ENCODE peak calls at places on chromosomes 16 and 17, in five cellular contexts. T is psoas muscle, I is transverse colon, D is heart left ventricle, L is upper lobe of right lung. W is an unnamed sample. For H3K4me1, the result is how much of the 10 kb centered on the place peaks cover.

GRCh38 chr17:57665696-57666095 is 79.4 kb downstream of the CCDC182 start:
- DNase-seq in L (peak), I (no peak), T (no peak), D (no peak), W (no peak)

GRCh38 chr17:40872416-40872815 is 5.4 kb upstream of the KRT12 start:
- DNase-seq in I (no peak), T (no peak), L (no peak), D (no peak), W (no peak)

GRCh38 chr16:899678-900060 is 71.1 kb downstream of the LMF1 start:
- DNase-seq in L (no peak), T (peak), I (no peak), D (no peak), W (peak)

GRCh38 chr16:2782583-2783351 is 4.6 kb downstream of the PRSS33 start:
- DNase-seq in I (peak), L (peak), T (no peak), D (no peak), W (no peak)

GRCh38 chr17:36485027-36485426 is 1.5 kb upstream of the ZNHIT3 start:
- DNase-seq in T (no peak), D (no peak), L (no peak), I (no peak), W (no peak)

GRCh38 chr17:63675607-63676539 is 24.1 kb downstream of the LIMD2 start:
- DNase-seq in D (peak), L (peak), T (peak), I (peak), W (peak)

GRCh38 chr16:19872935-19873334 is 11.7 kb downstream of the GPRC5B start:
- DNase-seq in L (no peak), I (no peak), T (no peak), D (no peak), W (no peak)

GRCh38 chr17:80656590-80656989 is 112.0 kb downstream of the RPTOR start:
- DNase-seq in D (no peak), T (no peak), L (no peak), I (no peak), W (no peak)

GRCh38 chr16:78523212-78523995 is 423.9 kb downstream of the WWOX start:
- DNase-seq in D (no peak), I (no peak), T (no peak), L (no peak), W (no peak)

GRCh38 chr16:74936902-74937560 is 47.9 kb downstream of the WDR59 start:
- DNase-seq in I (no peak), D (no peak), L (no peak), T (no peak), W (no peak)

GRCh38 chr17:5879424-5879823 is 190.8 kb upstream of the WSCD1 start:
- DNase-seq in T (no peak), L (no peak), I (no peak), D (no peak), W (no peak)

GRCh38 chr17:81808778-81809555 is 5.0 kb downstream of the GCGR start:
- DNase-seq in T (no peak), L (no peak), D (no peak), I (no peak), W (no peak)

GRCh38 chr17:29720471-29720990 is 97.8 kb upstream of the CORO6 start:
- DNase-seq in L (no peak), D (no peak), T (no peak), I (no peak), W (no peak)

GRCh38 chr16:24834459-24835335 is 11.1 kb upstream of the SLC5A11 start:
- DNase-seq in D (no peak), L (no peak), I (peak), T (no peak), W (no peak)

GRCh38 chr16:12613131-12613991 is 190.3 kb downstream of the CPPED1 start:
- DNase-seq in I (peak), D (no peak), T (no peak), L (no peak), W (no peak)

GRCh38 chr17:14942511-14943185 is 322.5 kb downstream of the PMP22 start:
- DNase-seq in L (no peak), T (no peak), D (no peak), I (no peak), W (no peak)

GRCh38 chr17:45228985-45229517 is 7.4 kb downstream of the FMNL1 start:
- DNase-seq in I (peak), D (peak), T (peak), L (peak), W (peak)

GRCh38 chr16:65538945-65539344 is 417.1 kb upstream of the CDH11 start:
- DNase-seq in T (no peak), D (no peak), I (no peak), L (no peak), W (no peak)

GRCh38 chr16:51198349-51198748 is 47.3 kb upstream of the SALL1 start:
- DNase-seq in T (no peak), L (no peak), I (no peak), D (no peak), W (no peak)

DNA sequence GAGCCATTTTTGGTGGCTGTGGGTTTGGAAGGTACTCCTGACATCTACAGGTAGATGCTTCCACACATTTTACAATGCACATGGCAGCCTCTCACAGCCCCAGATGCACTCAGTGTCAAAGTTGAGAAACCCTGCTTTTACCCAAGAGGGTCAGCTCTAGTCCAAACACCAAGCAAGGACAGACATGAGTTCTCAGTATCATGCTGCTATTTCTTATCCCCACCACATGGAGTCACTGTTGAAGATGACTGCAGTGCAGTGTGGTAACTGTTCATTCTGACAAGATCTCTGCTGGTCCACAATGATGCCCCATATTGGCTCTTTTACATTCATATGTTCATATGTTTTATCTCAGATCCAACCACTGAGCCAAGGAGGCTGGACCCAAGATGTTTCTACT is 50.5 kb upstream of the SALL1 start:
- DNase-seq in T (no peak), L (no peak), D (no peak), I (no peak), W (no peak)
- H3K27ac ChIP-seq in T (no peak), L (no peak), D (no peak), I (no peak), W (no peak)

GRCh38 chr17:68021963-68022362 is 13.6 kb upstream of the KPNA2 start:
- DNase-seq in T (no peak), I (no peak), L (no peak), D (no peak), W (no peak)

GRCh38 chr17:68020451-68020779 is 15.1 kb upstream of the KPNA2 start:
- DNase-seq in D (no peak), I (no peak), T (no peak), L (no peak), W (no peak)

GRCh38 chr17:68016838-68017237 is 18.7 kb upstream of the KPNA2 start:
- DNase-seq in T (no peak), D (no peak), L (no peak), I (no peak), W (no peak)

GRCh38 chr17:68019336-68019674 is 16.2 kb upstream of the KPNA2 start:
- DNase-seq in L (no peak), D (no peak), T (no peak), I (no peak), W (no peak)

DNA sequence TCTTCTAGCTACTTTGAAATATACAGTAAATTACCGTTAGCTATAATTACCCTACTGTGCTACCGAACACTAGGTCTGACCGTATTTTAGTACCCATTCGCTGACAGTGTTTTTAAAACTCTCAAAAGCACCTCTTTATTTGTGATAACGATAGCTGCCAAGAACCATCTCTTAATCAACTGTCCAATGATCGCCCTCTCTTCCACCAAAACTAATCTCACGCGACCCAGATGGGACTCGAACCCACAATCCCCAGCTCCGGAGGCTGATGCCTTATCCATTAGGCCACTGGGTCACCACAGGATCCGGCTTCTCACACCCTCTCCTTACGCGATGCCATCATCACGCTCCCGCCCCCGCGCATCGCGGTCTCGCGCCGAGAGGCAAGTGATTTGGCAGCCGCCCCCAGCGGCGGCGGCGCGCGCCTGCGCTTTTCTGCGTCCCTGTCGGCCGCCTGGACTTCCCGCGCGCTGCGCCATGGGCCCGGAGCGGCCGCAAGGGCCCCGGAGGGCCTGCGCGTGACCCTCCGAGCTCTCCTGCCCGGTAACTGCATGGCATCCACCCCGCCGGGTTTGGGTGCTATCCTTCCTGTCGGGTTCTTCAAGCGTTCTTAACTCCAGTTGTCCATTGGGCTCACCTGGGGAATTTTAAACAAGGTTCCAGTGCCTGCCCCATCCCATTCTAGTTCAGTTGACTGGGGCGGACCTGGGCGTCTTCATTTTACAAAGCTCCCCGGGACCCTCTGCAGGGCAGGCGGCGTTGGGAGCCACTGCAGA is 15.7 kb upstream of the KPNA2 start:
- DNase-seq in D (peak), I (peak), T (peak), L (peak), W (peak)
- H3K4me1 ChIP-seq in D (under half), I (under half), T (under half), L (under half), W (under half)

GRCh38 chr16:81633147-81633619 is 145.9 kb upstream of the PLCG2 start:
- DNase-seq in D (no peak), I (no peak), T (no peak), L (no peak), W (no peak)
- TF ChIP-seq CTCF in D (no peak), I (no peak), T (no peak), L (peak), W (no peak)

GRCh38 chr16:4802659-4803287 is 340 bp upstream of the ROGDI start:
- DNase-seq in D (peak), T (peak), L (peak), I (peak), W (peak)

GRCh38 chr16:4803479-4804243 is 1.2 kb upstream of the ROGDI start:
- DNase-seq in L (no peak), T (no peak), I (no peak), D (no peak), W (no peak)

GRCh38 chr16:4801962-4802658 is at the start of gene ROGDI:
- DNase-seq in I (peak), T (peak), D (peak), L (peak), W (peak)

GRCh38 chr16:4805231-4805630 is 2.8 kb upstream of the ROGDI start:
- DNase-seq in T (no peak), L (no peak), I (no peak), D (peak), W (no peak)

DNA sequence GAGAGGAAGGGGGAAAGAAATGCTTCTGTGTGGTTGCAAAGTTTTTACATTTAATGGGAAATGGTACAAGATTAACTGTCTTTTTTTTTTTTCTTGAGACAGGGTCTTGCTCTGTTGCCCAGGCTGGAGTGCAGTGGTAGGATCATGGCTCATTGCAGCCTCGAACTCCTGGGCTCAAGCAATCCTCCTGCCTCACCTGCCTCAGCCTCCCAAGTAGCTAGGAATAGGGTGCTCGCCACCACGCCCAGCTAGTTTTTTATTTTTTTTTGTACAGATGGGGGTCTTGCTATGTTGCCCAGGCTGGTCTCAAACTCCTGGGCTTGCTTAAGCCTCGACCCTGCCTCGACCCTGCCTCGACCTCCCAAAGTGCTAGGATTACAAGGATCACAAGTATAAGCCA is 3.8 kb upstream of the ROGDI start:
- DNase-seq in T (no peak), L (no peak), D (no peak), I (no peak), W (no peak)
- H3K27ac ChIP-seq in T (no peak), L (no peak), D (no peak), I (no peak), W (no peak)

DNA sequence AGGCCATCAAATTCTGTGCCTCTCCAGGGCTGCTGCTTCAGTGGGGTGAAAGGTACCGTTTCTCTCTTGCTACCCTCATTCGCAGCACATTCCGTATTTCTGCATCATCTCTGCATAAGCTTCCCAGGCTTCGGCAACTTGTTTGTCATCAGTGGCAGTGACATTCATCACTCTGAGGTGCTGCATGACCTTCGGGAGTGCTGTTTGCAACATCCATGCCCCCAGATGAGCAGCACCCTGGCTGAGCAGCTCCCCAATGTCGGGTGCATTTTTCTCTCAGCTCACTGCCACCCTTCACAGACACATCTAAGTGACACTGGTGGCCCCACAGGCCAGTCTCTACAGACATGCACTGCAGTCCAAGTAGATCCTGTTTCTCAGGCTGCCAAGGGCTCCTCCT is 3.8 kb downstream of the CREBBP start:
- DNase-seq in T (no peak), I (no peak), L (no peak), D (no peak), W (no peak)
- H3K4me1 ChIP-seq in T (half or more), I (half or more), L (half or more), D (half or more), W (half or more)

DNA sequence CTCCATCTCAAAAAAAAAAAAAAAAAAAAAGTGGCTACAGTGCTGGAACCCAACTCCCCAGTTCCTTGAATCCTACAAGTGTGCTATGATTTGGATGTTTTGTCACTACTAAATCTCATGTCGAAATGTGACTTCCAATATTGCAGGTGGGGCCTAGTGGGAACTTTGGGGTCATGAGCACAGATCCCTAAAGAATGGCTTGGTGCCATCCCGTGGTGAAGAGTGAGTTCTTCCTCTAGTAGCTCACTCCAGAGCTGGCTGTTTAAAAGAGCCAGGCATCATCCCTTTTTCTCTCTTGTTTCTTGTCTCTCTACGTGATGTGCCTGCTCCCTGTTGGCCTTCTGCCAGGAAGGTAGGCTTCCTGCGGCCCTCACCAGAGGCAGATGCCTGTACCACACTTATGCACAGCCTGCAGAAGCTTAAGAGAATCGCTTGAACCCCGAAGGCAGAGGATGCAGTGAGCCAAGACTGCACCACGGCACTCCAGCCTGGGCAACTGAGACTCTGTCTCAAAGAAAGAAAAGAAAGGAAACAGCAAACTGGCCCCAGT is 3.0 kb downstream of the MT1E start:
- DNase-seq in T (no peak), I (no peak), L (no peak), D (no peak), W (no peak)
- TF ChIP-seq CTCF in T (no peak), I (no peak), L (no peak), D (no peak), W (no peak)

GRCh38 chr17:56593741-56594527 is 435 bp downstream of the NOG start:
- DNase-seq in L (peak), D (peak), T (peak), I (peak), W (peak)
- H3K27ac ChIP-seq in L (peak), D (peak), T (peak), I (peak), W (peak)

W was measured in heart right ventricle.